ENCODE peak calls at places on chromosomes 1 and 21, in six cellular contexts. C, Y, K, H, G and Z are unnamed samples.
A peak's percentile ranks its signal among the peaks of the same experiment; 100 is the strongest.

GRCh38 chr21:39006653-39007417 is 176.4 kb downstream of the PSMG1 start:
- DNase-seq in C (peak; percentile 61), Y (no peak), K (no peak), H (no peak), G (no peak), Z (no peak)

GRCh38 chr1:199931666-199932377 is 95.7 kb upstream of the NR5A2 start:
- DNase-seq in C (peak; percentile 58), Y (no peak), K (no peak), H (no peak), G (no peak), Z (no peak)

GRCh38 chr1:92973203-92973907 is 12.1 kb upstream of the DIPK1A start:
- DNase-seq in C (no peak), Y (no peak), K (no peak), H (no peak), G (no peak), Z (no peak)

GRCh38 chr1:64923294-64923718 is 43.0 kb downstream of the JAK1 start:
- DNase-seq in C (no peak), Y (no peak), K (peak; percentile 13), H (no peak), G (no peak), Z (no peak)

GRCh38 chr21:34812510-34813265 is 143.9 kb downstream of the CLIC6 start:
- DNase-seq in C (no peak), Y (no peak), K (no peak), H (no peak), G (no peak), Z (no peak)

GRCh38 chr1:33428661-33429060 is 2.2 kb downstream of the PHC2 start:
- DNase-seq in C (no peak), Y (no peak), K (no peak), H (no peak), G (no peak), Z (no peak)

GRCh38 chr1:116908821-116909510 is 750 bp upstream of the PTGFRN start:
- DNase-seq in C (no peak), Y (peak; percentile 66), K (no peak), H (no peak), G (no peak), Z (no peak)

GRCh38 chr1:8090241-8090702 is 64.2 kb upstream of the ERRFI1 start:
- DNase-seq in C (no peak), Y (no peak), K (no peak), H (no peak), G (no peak), Z (no peak)

GRCh38 chr1:36151133-36151844 is 2.0 kb upstream of the TRAPPC3 start:
- DNase-seq in C (no peak), Y (no peak), K (no peak), H (no peak), G (no peak), Z (no peak)

GRCh38 chr1:28401760-28402159 is 32.2 kb downstream of the PHACTR4 start:
- DNase-seq in C (no peak), Y (no peak), K (no peak), H (no peak), G (no peak), Z (no peak)

GRCh38 chr1:149849947-149850360 is 49.4 kb upstream of the BOLA1 start:
- DNase-seq in C (peak; percentile 31), Y (peak; percentile 22), K (no peak), H (no peak), G (no peak), Z (no peak)

GRCh38 chr1:111956155-111956817 is 33.2 kb downstream of the KCND3 start:
- DNase-seq in C (no peak), Y (no peak), K (no peak), H (no peak), G (no peak), Z (no peak)

GRCh38 chr21:45405819-45406762 is 1.1 kb downstream of the COL18A1 start:
- DNase-seq in C (no peak), Y (peak; percentile 63), K (no peak), H (no peak), G (no peak), Z (no peak)

GRCh38 chr1:86649618-86650017 is 54.8 kb upstream of the SH3GLB1 start:
- DNase-seq in C (no peak), Y (no peak), K (no peak), H (no peak), G (no peak), Z (no peak)

GRCh38 chr1:86645866-86646647 is 58.3 kb upstream of the SH3GLB1 start:
- DNase-seq in C (no peak), Y (no peak), K (no peak), H (no peak), G (no peak), Z (no peak)

GRCh38 chr1:86650065-86650464 is 54.3 kb upstream of the SH3GLB1 start:
- DNase-seq in C (no peak), Y (peak; percentile 27), K (no peak), H (no peak), G (no peak), Z (no peak)

GRCh38 chr1:86648255-86648654 is 56.1 kb upstream of the SH3GLB1 start:
- DNase-seq in C (no peak), Y (peak; percentile 6), K (no peak), H (no peak), G (no peak), Z (no peak)
- H3K27ac ChIP-seq in C (no peak overlapping the region), Y (no peak overlapping the region), K (no peak overlapping the region), H (no peak overlapping the region), G (no peak overlapping the region), Z (no peak overlapping the region)

GRCh38 chr1:246572795-246573194 is 6.5 kb downstream of the CNST start:
- DNase-seq in C (no peak), Y (no peak), K (no peak), H (no peak), G (no peak), Z (no peak)
- H3K27ac ChIP-seq in C (peak overlapping the region; percentile 21), Y (no peak overlapping the region), K (peak overlapping the region; percentile 48), H (peak overlapping the region; percentile 16), G (no peak overlapping the region), Z (no peak overlapping the region)

DNA sequence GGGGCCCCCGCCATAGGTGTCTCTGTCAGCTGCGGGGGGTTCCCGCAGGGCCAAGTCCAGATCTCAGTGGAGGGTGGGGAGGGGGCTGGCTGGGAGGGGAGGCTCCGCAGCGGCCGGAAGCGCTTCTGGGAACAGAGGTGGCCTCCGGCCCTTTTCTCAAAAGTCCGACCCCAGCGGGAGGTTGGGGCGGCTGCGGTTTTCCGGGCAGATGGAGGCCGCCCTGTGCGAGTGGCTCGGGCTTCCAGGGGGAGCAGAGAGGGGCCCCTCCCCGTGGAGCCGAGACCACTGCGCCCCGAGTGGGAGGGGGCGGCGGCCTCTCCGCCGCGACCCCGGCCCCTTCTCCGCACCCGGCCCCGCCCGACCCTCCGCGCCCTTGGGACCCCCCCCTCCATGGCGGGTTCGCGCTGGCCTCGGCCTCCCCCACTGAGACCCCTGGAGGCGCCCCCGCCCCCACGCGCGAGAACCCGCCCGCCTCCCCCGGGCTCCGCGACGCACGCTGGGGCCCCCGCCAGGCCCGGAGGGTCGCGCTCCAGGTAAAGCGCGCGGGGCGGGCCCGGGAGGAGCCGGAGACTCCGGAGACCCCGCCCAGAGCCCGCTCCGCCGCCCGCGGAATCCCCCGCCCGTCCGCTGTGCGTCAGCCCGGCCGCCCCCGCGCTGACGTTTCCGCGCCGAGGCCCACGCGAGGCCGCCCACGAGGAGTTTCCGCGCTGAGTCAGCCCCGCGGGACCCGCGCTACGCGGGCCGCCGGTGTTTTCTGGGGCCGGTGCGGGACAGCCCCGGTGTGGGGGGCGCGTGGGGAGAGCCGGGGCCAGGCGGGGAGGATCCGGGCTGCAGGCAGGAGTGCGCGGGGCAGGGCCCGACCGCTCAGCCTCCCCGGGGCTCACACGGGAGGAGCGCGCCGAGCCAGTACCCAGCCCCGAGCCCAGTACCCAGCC is 5.2 kb downstream of the TNFRSF18 start:
- DNase-seq in C (no peak), Y (peak; percentile 40), K (peak; percentile 80), H (peak; percentile 89), G (peak; percentile 77), Z (peak; percentile 15)
- H3K27ac ChIP-seq in C (no peak overlapping the region), Y (no peak overlapping the region), K (peak overlapping the region; percentile 31), H (peak overlapping the region; percentile 74), G (peak overlapping the region; percentile 21), Z (no peak overlapping the region)

GRCh38 chr1:51669191-51669590 is 52.3 kb downstream of the OSBPL9 start:
- DNase-seq in C (no peak), Y (no peak), K (no peak), H (no peak), G (no peak), Z (no peak)
- H3K27ac ChIP-seq in C (no peak overlapping the region), Y (no peak overlapping the region), K (no peak overlapping the region), H (no peak overlapping the region), G (no peak overlapping the region), Z (no peak overlapping the region)

GRCh38 chr1:94528271-94528670 is 13.3 kb downstream of the F3 start:
- DNase-seq in C (no peak), Y (no peak), K (no peak), H (no peak), G (no peak), Z (no peak)
- H3K27ac ChIP-seq in C (no peak overlapping the region), Y (no peak overlapping the region), K (no peak overlapping the region), H (no peak overlapping the region), G (no peak overlapping the region), Z (no peak overlapping the region)

GRCh38 chr1:35080171-35080854 is 1.1 kb downstream of the ZMYM1 start:
- DNase-seq in C (no peak), Y (no peak), K (no peak), H (no peak), G (no peak), Z (no peak)

GRCh38 chr1:35085421-35085820 is 6.2 kb downstream of the ZMYM1 start:
- DNase-seq in C (no peak), Y (no peak), K (no peak), H (no peak), G (no peak), Z (no peak)
- H3K27ac ChIP-seq in C (no peak overlapping the region), Y (no peak overlapping the region), K (no peak overlapping the region), H (no peak overlapping the region), G (no peak overlapping the region), Z (no peak overlapping the region)

DNA sequence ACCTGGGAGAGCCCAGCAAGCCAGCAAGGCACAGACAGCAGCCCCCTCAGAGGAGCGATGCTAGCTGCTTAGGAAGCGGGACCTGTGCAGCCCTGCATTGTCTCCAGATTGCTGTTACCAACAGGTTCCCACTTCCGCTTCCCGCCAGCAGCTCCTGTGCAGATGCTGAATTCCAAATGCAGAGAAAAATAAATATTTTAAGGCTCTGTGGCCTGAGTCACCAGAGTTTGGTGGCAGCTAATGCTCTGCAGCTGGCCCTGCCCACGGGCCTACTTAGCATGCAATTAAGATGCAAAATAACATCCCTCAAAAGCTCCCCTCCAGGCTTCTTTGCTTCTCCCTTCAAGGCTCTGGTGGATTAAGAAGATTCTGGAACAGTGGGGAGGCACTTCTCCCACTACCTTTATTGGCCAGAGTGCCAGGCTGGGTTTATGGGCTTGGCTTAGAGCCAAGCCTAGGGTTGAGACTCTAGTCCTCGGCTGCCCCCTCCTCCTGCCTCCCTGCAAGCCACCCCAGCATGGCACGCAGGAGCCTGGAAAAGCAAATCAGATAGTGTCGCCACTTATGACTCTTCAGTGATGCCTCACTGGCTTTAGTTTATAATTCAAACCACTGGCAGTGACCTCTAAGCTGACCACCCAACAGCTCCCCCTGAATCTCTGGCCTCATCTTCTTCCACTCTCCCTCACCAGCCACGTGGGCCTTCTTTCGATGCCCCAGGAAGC is 207.1 kb upstream of the ZC3H12A start:
- DNase-seq in C (no peak), Y (peak; percentile 68), K (no peak), H (no peak), G (no peak), Z (no peak)
- H3K27ac ChIP-seq in C (no peak overlapping the region), Y (no peak overlapping the region), K (no peak overlapping the region), H (no peak overlapping the region), G (no peak overlapping the region), Z (no peak overlapping the region)